ENCODE peak calls at places on chromosomes 16 and 17, in five cellular contexts. N is neuronal stem cell; D is CD4-positive, CD25-positive, alpha-beta regulatory T cell; R is cardiac muscle cell; U is left colon. K is an unnamed sample.

GRCh38 chr16:72111653-72112451 is 18.2 kb downstream of the DHX38 start:
- DNase-seq in N (no peak), D (no peak), R (no peak), U (no peak), K (no peak)

GRCh38 chr17:74453665-74454196 is 12.7 kb upstream of the CD300A start:
- DNase-seq in D (peak; percentile 27), R (no peak), N (no peak), U (no peak), K (no peak)

GRCh38 chr16:85029981-85030381 is 2.4 kb downstream of the KIAA0513 start:
- DNase-seq in R (no peak), N (no peak), D (no peak), U (no peak), K (no peak)

GRCh38 chr16:47377156-47377555 is 83.7 kb downstream of the ITFG1 start:
- DNase-seq in U (no peak), R (no peak), N (no peak), D (no peak), K (no peak)

GRCh38 chr17:75688209-75688771 is 21.2 kb downstream of the SAP30BP start:
- DNase-seq in N (no peak), R (peak; percentile 88), U (no peak), D (no peak), K (no peak)

GRCh38 chr17:7476474-7476873 is 3.0 kb downstream of the ZBTB4 start:
- DNase-seq in D (no peak), U (no peak), R (no peak), N (no peak), K (no peak)

GRCh38 chr17:67993998-67994361 is 2.3 kb downstream of the C17orf58 start:
- DNase-seq in D (no peak), R (peak; percentile 21), N (no peak), U (no peak), K (no peak)

GRCh38 chr17:49589556-49589885 is 13.8 kb downstream of the NXPH3 start:
- DNase-seq in N (no peak), R (no peak), U (no peak), D (no peak), K (no peak)

GRCh38 chr17:17403899-17404576 is 72.8 kb upstream of the MED9 start:
- DNase-seq in R (no peak), D (no peak), N (no peak), U (peak; percentile 51), K (no peak)

GRCh38 chr17:66903781-66904180 is 60.7 kb upstream of the CACNG4 start:
- DNase-seq in D (no peak), U (no peak), N (no peak), R (no peak), K (no peak)

GRCh38 chr16:49701867-49702494 is 153.9 kb downstream of the ZNF423 start:
- DNase-seq in D (no peak), U (peak; percentile 27), N (peak; percentile 76), R (peak; percentile 94), K (peak; percentile 64)

GRCh38 chr16:53745753-53746258 is 41.9 kb downstream of the FTO start:
- DNase-seq in D (no peak), N (no peak), U (no peak), R (peak; percentile 10), K (peak; percentile 38)

GRCh38 chr16:80171746-80172145 is 369.0 kb upstream of the DYNLRB2 start:
- DNase-seq in R (no peak), D (no peak), U (no peak), N (no peak), K (no peak)

GRCh38 chr16:66428682-66429251 is 1.7 kb downstream of the BEAN1 start:
- DNase-seq in N (no peak), R (no peak), D (no peak), U (no peak), K (no peak)

GRCh38 chr16:76854234-76854633 is 336.8 kb upstream of the MON1B start:
- DNase-seq in R (peak; percentile 19), N (no peak), D (no peak), U (no peak), K (no peak)

GRCh38 chr17:48236681-48237134 is 129.1 kb downstream of the SNX11 start:
- DNase-seq in N (no peak), R (peak; percentile 72), U (no peak), D (no peak), K (no peak)

GRCh38 chr17:40038882-40039513 is 15.2 kb downstream of the MED24 start:
- DNase-seq in R (peak; percentile 89), U (peak; percentile 55), N (no peak), D (no peak), K (no peak)

GRCh38 chr16:54342001-54342776 is 55.6 kb upstream of the IRX3 start:
- DNase-seq in D (no peak), N (no peak), U (no peak), R (peak; percentile 49), K (no peak)

GRCh38 chr16:66266436-66267286 is 99.8 kb upstream of the CDH5 start:
- DNase-seq in U (peak; percentile 25), D (no peak), R (peak; percentile 95), N (no peak), K (no peak)

GRCh38 chr16:6682142-6682811 is 650.4 kb upstream of the RBFOX1 start:
- DNase-seq in D (no peak), U (peak; percentile 43), R (no peak), N (peak; percentile 44), K (no peak)

GRCh38 chr17:39132192-39132600 is 19.2 kb downstream of the PLXDC1 start:
- DNase-seq in R (peak; percentile 91), N (no peak), U (no peak), D (no peak), K (no peak)

GRCh38 chr17:66492500-66493123 is 190.2 kb downstream of the PRKCA start:
- DNase-seq in D (no peak), N (no peak), U (no peak), R (peak; percentile 46), K (no peak)

GRCh38 chr16:72938426-72939164 is 109.3 kb downstream of the ZFHX3 start:
- DNase-seq in N (no peak), D (no peak), U (peak; percentile 66), R (peak; percentile 88), K (no peak)

GRCh38 chr16:88883946-88884345 is 17.5 kb upstream of the PABPN1L start:
- DNase-seq in D (no peak), N (no peak), R (no peak), U (no peak), K (no peak)

GRCh38 chr16:65309294-65309850 is 187.5 kb upstream of the CDH11 start:
- DNase-seq in N (no peak), U (no peak), D (no peak), R (no peak), K (no peak)

GRCh38 chr17:12789075-12789975 is at the start of gene ARHGAP44:
- DNase-seq in D (no peak), U (peak; percentile 78), R (peak; percentile 76), N (peak; percentile 65), K (peak; percentile 47)

GRCh38 chr17:39673335-39674081 is 5.3 kb downstream of the PNMT start:
- DNase-seq in U (no peak), N (no peak), R (no peak), D (no peak), K (no peak)

GRCh38 chr16:75305364-75306101 is 54.1 kb upstream of the BCAR1 start:
- DNase-seq in N (no peak), R (peak; percentile 99), D (no peak), U (peak; percentile 88), K (no peak)

GRCh38 chr17:4580291-4580690 is 4.0 kb upstream of the SMTNL2 start:
- DNase-seq in D (no peak), U (no peak), N (no peak), R (no peak), K (no peak)

GRCh38 chr16:70691223-70692129 is 5.6 kb upstream of the MTSS2 start:
- DNase-seq in R (peak; percentile 96), D (no peak), U (peak; percentile 57), N (no peak), K (no peak)

K was measured in iPS DF 19.7.